ENCODE peak calls at places on chromosomes 6 and 20, in six cellular contexts. G is mammary epithelial cell, E is astrocyte, X is right lobe of liver, Z is PC-3, A is DND-41. I is an unnamed sample.

GRCh38 chr6:27897580-27898206 is 14.5 kb downstream of the OR2B2 start:
- DNase-seq in G (no peak), E (no peak), X (no peak), Z (no peak), A (no peak), I (no peak)

GRCh38 chr6:57221191-57221935 is 744 bp downstream of the RAB23 start:
- DNase-seq in G (peak), E (peak), X (peak), Z (peak), A (peak), I (peak)

GRCh38 chr6:39330476-39330875 is 8.0 kb upstream of the KCNK16 start:
- DNase-seq in G (no peak), E (no peak), X (no peak), Z (no peak), A (no peak), I (no peak)

GRCh38 chr20:2264118-2264517 is 31.7 kb upstream of the TGM3 start:
- DNase-seq in G (no peak), E (no peak), X (no peak), Z (no peak), A (no peak), I (no peak)

GRCh38 chr6:4169028-4169789 is 33.8 kb upstream of the ECI2 start:
- DNase-seq in G (no peak), E (peak), X (no peak), Z (no peak), A (no peak), I (no peak)

GRCh38 chr6:13624871-13625288 is 9.7 kb downstream of the NOL7 start:
- DNase-seq in G (peak), E (no peak), X (no peak), Z (peak), A (peak), I (peak)

GRCh38 chr6:131314838-131315237 is 179.6 kb downstream of the AKAP7 start:
- DNase-seq in G (no peak), E (no peak), X (no peak), Z (no peak), A (no peak), I (no peak)

GRCh38 chr20:53739799-53740785 is 146.5 kb upstream of the ZNF217 start:
- DNase-seq in G (peak), E (peak), X (no peak), Z (peak), A (no peak), I (peak)

GRCh38 chr6:110408891-110409290 is 6.5 kb downstream of the DDO start:
- DNase-seq in G (no peak), E (no peak), X (no peak), Z (no peak), A (no peak), I (no peak)

GRCh38 chr6:132188865-132189264 is 212.4 kb downstream of the MOXD1 start:
- DNase-seq in G (peak), E (peak), X (no peak), Z (peak), A (no peak), I (no peak)

GRCh38 chr20:48990467-48990866 is 55.6 kb upstream of the CSE1L start:
- DNase-seq in G (no peak), E (no peak), X (no peak), Z (no peak), A (no peak), I (no peak)

GRCh38 chr20:48984575-48985219 is 61.4 kb upstream of the CSE1L start:
- DNase-seq in G (no peak), E (peak), X (no peak), Z (no peak), A (no peak), I (no peak)

GRCh38 chr20:48983423-48984400 is 62.2 kb downstream of the ARFGEF2 start:
- DNase-seq in G (peak), E (peak), X (no peak), Z (peak), A (no peak), I (no peak)

GRCh38 chr20:48986899-48987298 is 59.2 kb upstream of the CSE1L start:
- DNase-seq in G (no peak), E (no peak), X (no peak), Z (peak), A (no peak), I (no peak)
- TF ChIP-seq CTCF in G (peak), E (peak), X (peak), Z (peak), A (peak), I (peak)

GRCh38 chr6:156402628-156403027 is 374.6 kb upstream of the ARID1B start:
- DNase-seq in G (no peak), E (no peak), X (no peak), Z (no peak), A (no peak), I (no peak)

GRCh38 chr6:156407334-156407733 is 369.8 kb upstream of the ARID1B start:
- DNase-seq in G (no peak), E (no peak), X (no peak), Z (no peak), A (no peak), I (no peak)

GRCh38 chr6:156406688-156407087 is 370.5 kb upstream of the ARID1B start:
- DNase-seq in G (no peak), E (no peak), X (no peak), Z (no peak), A (no peak), I (no peak)

GRCh38 chr6:156402227-156402626 is 375.0 kb upstream of the ARID1B start:
- DNase-seq in G (no peak), E (no peak), X (no peak), Z (no peak), A (no peak), I (no peak)

GRCh38 chr6:156406099-156406498 is 371.1 kb upstream of the ARID1B start:
- DNase-seq in G (no peak), E (no peak), X (no peak), Z (no peak), A (no peak), I (no peak)
- H3K27ac ChIP-seq in G (no peak), E (no peak), X (no peak), Z (no peak), A (no peak), I (no peak)

GRCh38 chr6:88965691-88966090 is 2.3 kb upstream of the RNGTT start:
- DNase-seq in G (no peak), E (no peak), X (no peak), Z (no peak), A (no peak), I (no peak)
- H3K4me3 ChIP-seq in G (no peak), E (no peak), X (no peak), Z (no peak), A (no peak), I (no peak)

GRCh38 chr20:46099491-46100287 is 9.9 kb upstream of the NCOA5 start:
- DNase-seq in G (peak), E (no peak), X (peak), Z (no peak), A (no peak), I (peak)
- TF ChIP-seq CTCF in G (no peak), E (no peak), X (no peak), Z (no peak), A (no peak), I (peak)

GRCh38 chr6:154450498-154450897 is 60.0 kb downstream of the CNKSR3 start:
- DNase-seq in G (no peak), E (no peak), X (no peak), Z (no peak), A (no peak), I (no peak)

GRCh38 chr6:154457881-154458284 is 52.6 kb downstream of the CNKSR3 start:
- DNase-seq in G (peak), E (no peak), X (no peak), Z (peak), A (no peak), I (no peak)

GRCh38 chr6:154457046-154457713 is 53.3 kb downstream of the CNKSR3 start:
- DNase-seq in G (peak), E (peak), X (no peak), Z (no peak), A (no peak), I (no peak)

GRCh38 chr6:154448448-154449096 is 61.9 kb downstream of the CNKSR3 start:
- DNase-seq in G (no peak), E (peak), X (no peak), Z (no peak), A (no peak), I (no peak)

GRCh38 chr6:154453329-154453728 is 57.2 kb downstream of the CNKSR3 start:
- DNase-seq in G (no peak), E (no peak), X (no peak), Z (no peak), A (no peak), I (no peak)
- H3K27ac ChIP-seq in G (no peak), E (no peak), X (no peak), Z (no peak), A (no peak), I (no peak)

GRCh38 chr20:44886276-44886671 is 769 bp downstream of the YWHAB start:
- DNase-seq in G (no peak), E (no peak), X (no peak), Z (no peak), A (no peak), I (no peak)
- H3K4me3 ChIP-seq in G (peak), E (peak), X (peak), Z (peak), A (peak), I (peak)

GRCh38 chr6:68229566-68229965 is 405.5 kb upstream of the ADGRB3 start:
- DNase-seq in G (no peak), E (peak), X (no peak), Z (no peak), A (no peak), I (no peak)

GRCh38 chr6:68225729-68226128 is 409.4 kb upstream of the ADGRB3 start:
- DNase-seq in G (no peak), E (no peak), X (no peak), Z (no peak), A (no peak), I (no peak)

DNA sequence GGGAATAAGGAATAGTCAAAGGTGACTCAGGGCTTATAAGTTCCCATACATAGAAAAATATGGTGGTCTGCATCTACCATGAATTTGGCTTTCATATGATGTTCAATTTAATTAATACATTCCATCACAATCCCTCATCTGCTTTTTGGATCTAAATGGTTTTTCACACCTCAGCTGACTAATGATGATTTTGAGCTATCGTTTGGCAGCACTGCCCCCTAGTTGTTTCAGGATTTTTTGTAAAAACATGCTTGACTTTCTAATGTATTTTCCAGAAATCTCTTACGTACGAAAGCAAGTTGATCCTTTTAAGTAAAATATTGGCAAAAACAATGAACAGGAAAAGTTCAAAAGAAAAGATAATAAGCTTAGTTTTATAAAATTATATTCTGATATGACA is 408.6 kb upstream of the ADGRB3 start:
- DNase-seq in G (no peak), E (no peak), X (no peak), Z (no peak), A (no peak), I (peak)
- TF ChIP-seq CTCF in G (no peak), E (peak), X (peak), Z (peak), A (peak), I (peak)

GRCh38 chr20:64189986-64190385 is 25.7 kb downstream of the MYT1 start:
- DNase-seq in G (no peak), E (no peak), X (no peak), Z (no peak), A (no peak), I (no peak)
- H3K27ac ChIP-seq in G (no peak), E (no peak), X (no peak), Z (no peak), A (no peak), I (no peak)

GRCh38 chr6:113564401-113565161 is 292.6 kb upstream of the MARCKS start:
- DNase-seq in G (no peak), E (peak), X (peak), Z (no peak), A (no peak), I (no peak)
- H3K4me3 ChIP-seq in G (no peak), E (peak), X (no peak), Z (no peak), A (no peak), I (no peak)